ENCODE peak calls at places on chromosome 17, in five cellular contexts. M is upper lobe of left lung, I is transverse colon, Z is A549, R is K562. O is an unnamed sample.

GRCh38 chr17:58219789-58220183 is 731 bp upstream of the MKS1 start:
- DNase-seq in M (no peak), Z (no peak), I (no peak), R (peak), O (no peak)

GRCh38 chr17:56203430-56203829 is 50.2 kb downstream of the ANKFN1 start:
- DNase-seq in R (peak), I (no peak), M (no peak), Z (peak), O (no peak)

GRCh38 chr17:1957037-1957436 is 68.1 kb downstream of the RTN4RL1 start:
- DNase-seq in R (no peak), I (no peak), M (no peak), Z (no peak), O (no peak)

GRCh38 chr17:59131131-59131530 is 23.9 kb downstream of the SKA2 start:
- DNase-seq in Z (no peak), I (no peak), R (no peak), M (no peak), O (no peak)

GRCh38 chr17:4497101-4497824 is 1.4 kb upstream of the SPNS2 start:
- DNase-seq in I (no peak), M (no peak), Z (no peak), R (no peak), O (no peak)

GRCh38 chr17:2050246-2050866 is 4.5 kb upstream of the HIC1 start:
- DNase-seq in M (peak), R (peak), Z (peak), I (peak), O (peak)

GRCh38 chr17:36816889-36817288 is 120.4 kb upstream of the LHX1 start:
- DNase-seq in R (no peak), I (no peak), Z (no peak), M (no peak), O (no peak)

GRCh38 chr17:70365098-70365583 is 195.8 kb downstream of the KCNJ2 start:
- DNase-seq in Z (no peak), I (no peak), M (no peak), R (no peak), O (no peak)

GRCh38 chr17:36926701-36927100 is 10.6 kb upstream of the LHX1 start:
- DNase-seq in R (no peak), I (no peak), M (no peak), Z (no peak), O (no peak)

GRCh38 chr17:75753514-75754377 is 11.2 kb downstream of the GALK1 start:
- DNase-seq in Z (no peak), I (peak), R (peak), M (peak), O (no peak)
- TF ChIP-seq POLR2A in Z (no peak), I (no peak), R (no peak), M (peak), O (no peak)

GRCh38 chr17:40956401-40957254 is 10.1 kb downstream of the KRT39 start:
- DNase-seq in Z (peak), M (no peak), R (no peak), I (no peak), O (no peak)
- TF ChIP-seq EP300 in Z (peak), M (no peak), R (no peak), I (no peak), O (no peak)

GRCh38 chr17:8408371-8408770 is 10.7 kb upstream of the RNF222 start:
- DNase-seq in M (peak), Z (peak), R (no peak), I (peak), O (no peak)

GRCh38 chr17:8410882-8411238 is 13.2 kb upstream of the RNF222 start:
- DNase-seq in R (no peak), Z (no peak), I (no peak), M (no peak), O (no peak)

GRCh38 chr17:8413321-8413720 is 15.7 kb upstream of the RNF222 start:
- DNase-seq in M (no peak), Z (no peak), R (no peak), I (no peak), O (no peak)

GRCh38 chr17:8412089-8412488 is 14.5 kb upstream of the RNF222 start:
- DNase-seq in M (no peak), Z (no peak), R (peak), I (no peak), O (no peak)

DNA sequence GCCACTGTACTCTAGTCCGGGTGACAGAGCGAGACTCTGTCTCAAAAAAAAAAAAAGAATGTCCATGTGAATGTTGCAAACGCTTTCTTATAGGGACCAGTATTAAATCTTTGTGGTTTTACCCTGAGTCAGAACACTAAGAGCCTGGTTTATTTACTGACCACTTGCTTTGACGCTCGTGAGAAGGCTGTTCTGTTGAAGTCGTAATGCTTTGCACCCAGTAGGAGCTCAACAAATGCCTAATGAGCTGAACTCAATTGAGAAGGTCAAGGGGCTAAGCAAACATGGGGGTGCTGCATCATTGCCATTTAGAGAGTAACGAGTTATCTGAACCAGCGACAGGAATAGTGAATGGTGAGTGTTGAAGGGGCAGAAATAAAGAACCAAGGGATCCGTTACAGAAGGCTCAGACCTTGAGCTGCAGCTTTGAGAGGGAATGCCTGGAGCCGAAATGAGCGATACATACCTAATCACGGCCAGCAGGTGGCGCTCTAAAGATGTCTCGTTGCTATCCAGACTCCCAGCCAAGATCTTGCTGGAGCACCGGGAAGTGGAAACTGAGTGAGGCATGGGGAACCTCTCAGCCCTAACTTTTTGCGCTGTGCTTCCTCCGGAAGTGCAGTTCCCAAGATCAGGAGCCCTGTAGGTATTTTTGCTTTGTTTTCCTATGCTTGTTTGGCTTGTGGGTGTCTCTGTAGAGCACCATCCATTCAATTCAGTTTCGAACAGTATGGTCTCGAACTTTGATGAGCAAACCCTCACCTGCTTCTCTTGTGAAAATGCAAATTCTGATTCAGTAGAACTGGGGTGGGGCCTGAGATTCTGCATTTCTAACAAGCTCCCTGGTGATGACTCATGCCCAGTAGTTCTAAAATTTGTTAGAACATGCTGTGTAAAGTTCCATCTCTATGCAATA is 12.6 kb upstream of the RNF222 start:
- DNase-seq in M (no peak), Z (peak), I (peak), R (peak), O (peak)
- H3K27ac ChIP-seq in M (no peak), Z (no peak), I (no peak), R (no peak), O (no peak)

DNA sequence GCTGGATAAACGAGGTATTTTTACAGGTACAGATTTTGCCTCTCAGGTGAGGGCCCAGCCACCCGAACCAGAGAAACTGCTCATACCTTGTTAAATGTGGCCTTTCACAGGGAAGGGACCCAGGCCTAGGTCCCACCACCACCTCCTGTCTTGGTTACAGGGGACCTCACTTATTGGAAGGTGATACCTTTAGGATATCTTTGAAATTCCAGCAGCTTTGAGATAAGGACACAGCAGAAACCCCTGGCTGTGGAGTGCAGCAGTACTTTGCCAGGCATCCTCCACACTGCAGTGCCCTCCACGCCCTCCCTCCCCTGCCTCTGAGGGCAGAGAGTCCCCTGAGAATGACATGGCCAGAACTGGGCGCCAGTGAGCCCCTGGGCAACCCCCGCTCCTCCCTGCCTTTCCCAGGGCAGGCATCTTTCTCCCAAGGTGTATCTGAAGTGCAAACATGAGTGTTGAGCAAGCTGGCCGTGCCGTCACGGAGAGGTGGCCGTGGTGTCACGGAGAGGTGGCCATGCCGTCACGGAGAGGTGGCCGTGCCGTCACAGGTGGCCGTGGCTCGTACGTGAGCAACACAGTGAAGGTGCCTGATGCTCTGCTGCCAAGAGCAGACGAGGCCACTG is 134.7 kb upstream of the CHMP6 start:
- DNase-seq in Z (no peak), I (no peak), R (no peak), M (peak), O (no peak)
- TF ChIP-seq POLR2A in Z (no peak), I (no peak), R (no peak), M (no peak), O (no peak)

GRCh38 chr17:50102164-50102991 is 7.2 kb downstream of the PDK2 start:
- DNase-seq in M (peak), I (peak), R (no peak), Z (no peak), O (no peak)
- TF ChIP-seq EP300 in M (no peak), I (peak), R (no peak), Z (no peak), O (no peak)

GRCh38 chr17:73166731-73167581 is 2.1 kb downstream of the SSTR2 start:
- DNase-seq in R (no peak), M (no peak), I (no peak), Z (no peak), O (no peak)

GRCh38 chr17:73170324-73170723 is 5.5 kb downstream of the SSTR2 start:
- DNase-seq in R (no peak), Z (no peak), I (no peak), M (no peak), O (no peak)

GRCh38 chr17:73163043-73163442 is 1.8 kb upstream of the SSTR2 start:
- DNase-seq in R (no peak), Z (no peak), M (peak), I (no peak), O (no peak)

GRCh38 chr17:73168667-73169066 is 3.9 kb downstream of the SSTR2 start:
- DNase-seq in Z (no peak), M (no peak), I (no peak), R (no peak), O (no peak)

DNA sequence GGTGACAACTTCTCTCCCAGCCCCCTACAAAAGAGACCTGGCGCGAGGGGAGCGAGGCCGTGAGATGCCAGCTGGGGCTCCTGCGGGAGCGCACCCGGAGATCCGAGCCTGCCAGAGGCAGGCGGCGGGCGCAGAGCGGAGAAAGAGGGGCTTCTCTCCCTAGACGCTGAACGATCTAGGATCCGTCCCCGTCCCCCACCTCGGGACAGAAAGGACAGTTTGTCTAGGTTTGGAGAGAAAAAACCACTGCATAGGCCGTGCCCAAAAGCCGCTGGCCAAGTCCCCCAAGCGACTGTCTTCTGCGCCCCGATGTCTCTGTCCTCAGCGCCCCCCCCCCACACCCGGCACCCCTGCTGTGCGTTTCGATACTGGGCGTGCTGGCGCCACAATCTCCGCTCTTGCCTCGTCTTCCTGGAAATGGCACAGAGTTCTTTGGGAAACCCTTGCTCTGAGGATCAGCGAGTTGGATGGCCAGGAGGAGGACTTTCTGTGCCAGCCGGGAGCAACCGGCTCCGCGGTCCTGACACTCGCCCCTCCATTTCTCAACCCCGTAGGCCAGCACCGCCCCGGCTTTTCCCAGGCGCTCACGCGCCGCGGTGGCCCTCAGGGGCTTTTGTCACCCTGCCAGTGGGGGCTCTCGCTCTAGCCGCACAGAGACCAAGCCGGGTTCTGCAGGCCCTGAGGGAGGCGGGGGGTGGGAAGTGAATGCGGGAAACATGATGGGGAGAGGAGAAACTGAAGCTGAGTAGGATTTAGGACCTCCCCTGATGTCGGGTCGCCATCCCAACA is 1.0 kb downstream of the SSTR2 start:
- DNase-seq in R (no peak), Z (no peak), M (peak), I (no peak), O (no peak)
- H3K27ac ChIP-seq in R (no peak), Z (no peak), M (no peak), I (no peak), O (no peak)

GRCh38 chr17:79169861-79170260 is 95.2 kb downstream of the ENGASE start:
- DNase-seq in I (no peak), R (no peak), M (no peak), Z (no peak), O (no peak)
- TF ChIP-seq POLR2A in I (no peak), R (no peak), M (no peak), Z (no peak), O (no peak)

GRCh38 chr17:78210111-78210510 is 3.9 kb upstream of the BIRC5 start:
- DNase-seq in I (no peak), M (no peak), Z (no peak), R (no peak), O (no peak)

GRCh38 chr17:78219396-78220150 is 5.5 kb downstream of the BIRC5 start:
- DNase-seq in Z (no peak), M (no peak), I (no peak), R (no peak), O (no peak)

GRCh38 chr17:78211032-78211431 is 3.0 kb upstream of the BIRC5 start:
- DNase-seq in R (no peak), I (no peak), Z (no peak), M (no peak), O (no peak)

GRCh38 chr17:78214706-78215061 is 631 bp downstream of the BIRC5 start:
- DNase-seq in Z (no peak), M (no peak), R (peak), I (no peak), O (no peak)

DNA sequence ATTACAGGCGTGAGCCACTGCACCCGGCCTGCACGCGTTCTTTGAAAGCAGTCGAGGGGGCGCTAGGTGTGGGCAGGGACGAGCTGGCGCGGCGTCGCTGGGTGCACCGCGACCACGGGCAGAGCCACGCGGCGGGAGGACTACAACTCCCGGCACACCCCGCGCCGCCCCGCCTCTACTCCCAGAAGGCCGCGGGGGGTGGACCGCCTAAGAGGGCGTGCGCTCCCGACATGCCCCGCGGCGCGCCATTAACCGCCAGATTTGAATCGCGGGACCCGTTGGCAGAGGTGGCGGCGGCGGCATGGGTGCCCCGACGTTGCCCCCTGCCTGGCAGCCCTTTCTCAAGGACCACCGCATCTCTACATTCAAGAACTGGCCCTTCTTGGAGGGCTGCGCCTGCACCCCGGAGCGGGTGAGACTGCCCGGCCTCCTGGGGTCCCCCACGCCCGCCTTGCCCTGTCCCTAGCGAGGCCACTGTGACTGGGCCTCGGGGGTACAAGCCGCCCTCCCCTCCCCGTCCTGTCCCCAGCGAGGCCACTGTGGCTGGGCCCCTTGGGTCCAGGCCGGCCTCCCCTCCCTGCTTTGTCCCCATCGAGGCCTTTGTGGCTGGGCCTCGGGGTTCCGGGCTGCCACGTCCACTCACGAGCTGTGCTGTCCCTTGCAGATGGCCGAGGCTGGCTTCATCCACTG is at the start of gene BIRC5:
- DNase-seq in R (peak), I (peak), M (peak), Z (peak), O (peak)
- TF ChIP-seq EP300 in R (peak), I (no peak), M (no peak), Z (no peak), O (peak)

DNA sequence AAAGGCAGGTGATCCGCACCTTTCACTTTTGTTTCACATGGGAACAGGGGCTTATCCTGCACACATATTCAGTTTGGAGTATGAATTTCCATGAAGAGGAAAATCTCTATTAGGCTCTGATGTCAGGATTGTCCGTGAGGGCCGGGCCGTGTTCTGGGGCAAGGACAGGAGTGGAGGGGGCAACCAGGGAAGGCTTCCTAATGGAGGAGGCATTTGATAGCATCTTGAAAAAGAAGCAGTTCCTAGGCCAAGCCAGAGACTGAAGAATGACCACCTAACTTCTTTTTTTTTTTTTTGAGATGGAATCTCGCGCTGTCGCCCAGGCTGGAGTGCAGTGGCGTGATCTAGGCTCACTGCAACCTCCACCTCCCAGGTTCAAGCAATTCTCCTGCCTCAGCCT is 174.2 kb downstream of the SEC14L1 start:
- DNase-seq in I (peak), Z (no peak), M (no peak), R (no peak), O (no peak)
- H3K27ac ChIP-seq in I (no peak), Z (no peak), M (no peak), R (no peak), O (no peak)

GRCh38 chr17:81249233-81250040 is 10.3 kb downstream of the NDUFAF8 start:
- DNase-seq in M (peak), Z (peak), I (no peak), R (no peak), O (no peak)
- TF ChIP-seq POLR2A in M (no peak), Z (no peak), I (no peak), R (no peak), O (no peak)